ENCODE peak calls at places on chromosomes 5 and 9, in five cellular contexts. T is mammary epithelial cell, U is astrocyte, V is lung, P is cardiac muscle cell. B is an unnamed sample.

GRCh38 chr9:35488019-35488418 is 1.9 kb upstream of the RUSC2 start:
- DNase-seq in V (no peak), P (no peak), U (no peak), T (no peak), B (no peak)

GRCh38 chr9:33306037-33306436 is 15.7 kb downstream of the NFX1 start:
- DNase-seq in T (no peak), V (no peak), U (no peak), P (no peak), B (no peak)

GRCh38 chr5:178467261-178468195 is 122.7 kb downstream of the COL23A1 start:
- DNase-seq in V (peak; percentile 58), P (no peak), U (no peak), T (no peak), B (no peak)

GRCh38 chr5:177111720-177112394 is 21.7 kb upstream of the NSD1 start:
- DNase-seq in T (no peak), U (no peak), V (no peak), P (peak; percentile 70), B (no peak)

GRCh38 chr5:1105350-1106265 is 6.3 kb downstream of the SLC12A7 start:
- DNase-seq in T (no peak), U (no peak), V (no peak), P (no peak), B (no peak)

GRCh38 chr9:74771672-74772071 is 116.0 kb downstream of the TRPM6 start:
- DNase-seq in P (no peak), U (no peak), T (no peak), V (no peak), B (no peak)

GRCh38 chr9:20593551-20593950 is 28.7 kb downstream of the MLLT3 start:
- DNase-seq in V (no peak), T (peak; percentile 34), P (no peak), U (peak; percentile 80), B (no peak)

GRCh38 chr5:7245401-7245800 is 150.5 kb upstream of the ADCY2 start:
- DNase-seq in P (no peak), T (no peak), V (no peak), U (no peak), B (no peak)

GRCh38 chr5:33227247-33227646 is 213.5 kb upstream of the TARS1 start:
- DNase-seq in T (no peak), V (no peak), U (peak; percentile 14), P (no peak), B (no peak)

GRCh38 chr9:122562134-122562760 is 9.3 kb downstream of the OR1N2 start:
- DNase-seq in P (no peak), T (no peak), U (no peak), V (no peak), B (no peak)

GRCh38 chr9:25472681-25473080 is 205.6 kb downstream of the TUSC1 start:
- DNase-seq in V (no peak), U (no peak), P (no peak), T (no peak), B (no peak)

GRCh38 chr9:87337335-87338074 is 160.2 kb upstream of the DAPK1 start:
- DNase-seq in P (peak; percentile 12), U (peak; percentile 63), V (no peak), T (peak; percentile 9), B (no peak)

GRCh38 chr5:127968998-127969397 is 114.6 kb upstream of the SLC12A2 start:
- DNase-seq in U (no peak), P (no peak), V (no peak), T (peak; percentile 53), B (no peak)

GRCh38 chr9:88947581-88948573 is 43.4 kb upstream of the S1PR3 start:
- DNase-seq in P (no peak), V (no peak), T (no peak), U (peak; percentile 68), B (no peak)

GRCh38 chr9:89513836-89514235 is 15.9 kb upstream of the SEMA4D start:
- DNase-seq in T (no peak), V (no peak), U (no peak), P (no peak), B (no peak)

DNA sequence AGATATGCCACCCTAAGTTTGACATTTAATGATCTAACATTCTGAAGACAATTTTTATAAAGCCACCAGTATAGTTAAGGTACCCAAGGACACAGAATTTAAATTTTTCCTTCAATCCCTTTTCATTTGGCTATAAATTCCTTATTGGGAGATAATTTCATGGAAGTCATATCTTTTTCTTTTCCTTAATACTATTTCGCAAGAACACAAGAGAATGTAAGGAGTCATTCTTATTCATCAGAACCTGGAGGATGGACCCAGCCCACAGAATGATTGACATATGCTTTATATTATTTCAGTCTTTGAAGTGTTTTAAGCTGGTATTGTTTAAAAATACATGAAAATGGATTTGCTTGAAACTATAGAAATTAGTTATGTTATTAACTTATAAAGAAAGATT is 79.6 kb downstream of the DROSHA start:
- DNase-seq in T (no peak), U (no peak), P (no peak), V (no peak), B (no peak)
- H3K36me3 ChIP-seq in T (peaks cover 11% of the 10 kb centered on the region), U (peaks cover 8% of the 10 kb centered on the region), P (peaks cover 21% of the 10 kb centered on the region), V (peaks cover 29% of the 10 kb centered on the region), B (peaks cover 48% of the 10 kb centered on the region)

DNA sequence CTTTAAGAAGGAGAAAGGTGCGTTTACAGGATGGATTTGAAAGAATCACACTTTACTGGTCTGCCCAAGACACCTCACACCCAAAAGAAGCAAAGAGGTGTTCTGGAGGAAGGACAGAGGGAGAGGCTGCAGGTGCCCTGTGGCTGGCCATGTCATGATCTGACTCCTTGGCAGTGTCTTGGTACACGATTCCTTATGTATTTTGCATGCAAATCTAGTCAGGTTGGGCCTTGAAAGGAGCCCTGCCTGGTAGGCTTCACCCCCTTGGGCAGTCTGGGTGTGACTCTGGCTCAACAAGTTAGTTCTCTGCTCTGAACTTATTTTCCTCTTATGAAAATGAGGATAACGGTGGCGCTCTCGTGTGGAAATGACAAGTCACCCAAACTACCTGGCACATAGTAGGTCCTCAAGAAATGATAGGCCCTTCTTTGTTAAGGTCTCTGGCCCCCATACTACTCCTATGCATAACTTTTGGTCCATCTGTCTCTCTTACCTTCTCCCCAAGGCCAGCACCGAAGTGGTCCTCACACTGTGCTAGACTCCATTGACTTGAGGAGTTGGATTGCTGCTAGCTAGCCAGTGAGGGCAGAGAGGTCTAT is 212.5 kb downstream of the SEMA6A start:
- DNase-seq in T (no peak), U (no peak), V (no peak), P (no peak), B (no peak)
- H3K27ac ChIP-seq in T (no peak overlapping the region), U (no peak overlapping the region), V (no peak overlapping the region), P (no peak overlapping the region), B (no peak overlapping the region)

DNA sequence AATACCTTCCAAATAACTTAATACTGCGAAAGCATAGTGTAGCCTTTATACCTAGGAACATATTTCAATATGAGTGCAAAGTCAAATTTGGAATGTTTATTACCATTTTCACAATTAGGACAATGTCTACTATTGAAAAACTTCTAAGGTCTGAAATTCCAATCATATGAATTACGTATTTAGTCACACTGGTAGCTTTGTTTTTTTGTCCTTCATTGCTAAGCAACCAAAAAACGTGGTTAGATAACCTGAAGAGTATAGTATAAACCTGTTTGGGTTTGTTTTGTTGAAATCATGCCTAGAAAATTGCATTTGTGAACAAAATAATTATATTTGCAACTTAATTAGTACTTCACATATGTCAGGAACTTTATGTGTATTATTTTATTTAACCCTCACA is 134.2 kb downstream of the FBXO4 start:
- DNase-seq in V (no peak), T (peak; percentile 79), U (peak; percentile 5), P (no peak), B (no peak)
- H3K36me3 ChIP-seq in V (no peaks in the 10 kb centered on the region), T (no peaks in the 10 kb centered on the region), U (no peaks in the 10 kb centered on the region), P (no peaks in the 10 kb centered on the region), B (no peaks in the 10 kb centered on the region)

DNA sequence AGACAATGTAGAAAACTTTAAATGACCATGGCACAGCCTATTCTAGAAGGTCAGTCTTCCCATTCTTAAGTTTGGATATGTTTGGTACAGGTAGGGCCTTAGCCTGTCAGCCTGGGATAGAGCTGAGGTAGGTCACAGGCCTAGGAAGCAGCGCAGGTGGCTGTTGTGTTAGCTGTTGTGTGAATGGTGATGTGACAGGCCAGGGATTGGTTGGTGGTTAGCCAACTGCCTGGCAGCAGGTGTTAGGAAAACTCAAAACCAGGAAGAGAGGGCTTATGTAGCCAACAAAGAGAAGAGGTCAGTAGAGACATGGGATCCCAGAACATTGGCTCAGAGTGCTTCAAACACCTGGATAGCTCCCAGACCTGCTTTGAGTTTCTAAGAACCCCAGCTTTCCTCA is 84.2 kb downstream of the FBXO38 start:
- DNase-seq in V (no peak), U (no peak), T (no peak), P (no peak), B (no peak)
- H3K27ac ChIP-seq in V (no peak overlapping the region), U (no peak overlapping the region), T (no peak overlapping the region), P (no peak overlapping the region), B (peak overlapping the region; percentile 77)

DNA sequence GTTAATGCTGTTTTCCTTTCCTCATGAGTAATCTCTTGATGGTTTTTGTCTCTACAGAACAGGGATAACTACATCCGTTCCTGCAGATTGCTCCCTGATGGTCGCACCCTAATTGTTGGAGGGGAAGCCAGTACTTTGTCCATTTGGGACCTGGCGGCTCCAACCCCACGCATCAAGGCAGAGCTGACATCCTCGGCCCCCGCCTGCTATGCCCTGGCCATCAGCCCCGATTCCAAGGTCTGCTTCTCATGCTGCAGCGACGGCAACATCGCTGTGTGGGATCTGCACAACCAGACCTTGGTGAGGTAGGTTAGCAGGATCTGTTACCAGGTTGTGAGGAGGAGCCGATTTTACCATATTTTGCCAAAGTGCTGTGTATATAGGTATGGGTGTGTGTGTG is 148.2 kb downstream of the TLE4 start:
- DNase-seq in P (no peak), T (no peak), U (no peak), V (no peak), B (no peak)
- H3K36me3 ChIP-seq in P (peaks cover 12% of the 10 kb centered on the region), T (peaks cover 11% of the 10 kb centered on the region), U (peaks cover 65% of the 10 kb centered on the region), V (peaks cover 24% of the 10 kb centered on the region), B (peaks cover 19% of the 10 kb centered on the region)

DNA sequence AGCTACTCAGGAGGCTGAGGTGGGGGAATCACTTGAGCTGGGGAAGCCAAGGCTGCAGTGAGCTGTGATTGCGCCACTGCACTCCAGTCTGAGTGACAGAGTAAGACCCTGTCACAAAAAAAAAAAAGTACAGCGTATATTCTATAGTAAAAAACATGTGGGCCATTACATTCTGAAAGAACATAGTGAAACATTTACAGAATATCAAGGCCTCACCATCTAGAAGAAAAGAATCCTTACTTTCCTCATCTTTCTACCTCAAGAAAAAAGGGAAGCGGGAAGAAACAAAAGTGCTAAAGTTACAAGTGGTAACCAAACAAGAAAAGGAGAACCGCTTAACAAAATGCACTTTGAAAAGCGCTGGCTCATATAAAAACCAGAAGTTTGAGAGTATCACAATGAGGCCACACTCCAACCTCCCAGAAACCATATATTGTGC is 5.7 kb upstream of the SYK start:
- DNase-seq in V (no peak), T (no peak), U (no peak), P (no peak), B (no peak)
- H3K27ac ChIP-seq in V (no peak overlapping the region), T (no peak overlapping the region), U (no peak overlapping the region), P (no peak overlapping the region), B (no peak overlapping the region)